ENCODE peak calls at places on chromosomes 5 and 9, in ten cellular contexts. F is non-pigmented ciliary epithelial cell, Q is glutamatergic neuron, J is naive B cell, N is choroid plexus epithelial cell, X is cardiac fibroblast, B is small intestine, T is WTC11, Z is kidney tubule cell, G is SIG-M5. I is an unnamed sample.

GRCh38 chr5:175809531-175810121 is 61.8 kb upstream of the CPLX2 start:
- DNase-seq in Q (no peak), T (no peak), Z (peak), F (peak), N (peak), J (no peak), B (no peak), G (no peak), X (peak), I (no peak)

GRCh38 chr5:142674438-142675210 is 11.3 kb downstream of the FGF1 start:
- DNase-seq in Q (no peak), Z (peak), F (peak), N (peak), T (no peak), G (no peak), X (peak), J (no peak), B (no peak), I (no peak)

GRCh38 chr5:91110709-91111108 is 272.4 kb downstream of the ARRDC3 start:
- DNase-seq in B (no peak), G (no peak), T (no peak), X (no peak), Z (no peak), N (peak), F (no peak), J (no peak), Q (no peak), I (no peak)

GRCh38 chr5:96714951-96715451 is 52.8 kb downstream of the CAST start:
- DNase-seq in N (peak), Q (no peak), X (peak), T (no peak), Z (peak), F (no peak), G (no peak), B (peak), J (peak), I (peak)

GRCh38 chr5:174545926-174546325 is 178.5 kb upstream of the MSX2 start:
- DNase-seq in B (no peak), Z (no peak), Q (no peak), J (no peak), G (no peak), X (no peak), T (no peak), N (no peak), F (no peak), I (no peak)

GRCh38 chr9:35106343-35106730 is 3.4 kb upstream of the STOML2 start:
- DNase-seq in T (no peak), J (no peak), X (no peak), F (no peak), N (no peak), G (no peak), Q (no peak), Z (no peak), B (no peak), I (no peak)

GRCh38 chr9:129109504-129109903 is 1.1 kb downstream of the CRAT start:
- DNase-seq in B (peak), Z (peak), G (peak), X (no peak), N (no peak), F (no peak), Q (peak), T (peak), J (peak), I (peak)

GRCh38 chr9:87292449-87293191 is 205.0 kb upstream of the DAPK1 start:
- DNase-seq in F (no peak), X (no peak), B (no peak), G (no peak), N (peak), Z (no peak), J (no peak), Q (no peak), T (no peak), I (no peak)

GRCh38 chr5:2441496-2442180 is 309.8 kb downstream of the IRX2 start:
- DNase-seq in F (no peak), B (no peak), Q (no peak), N (no peak), Z (no peak), G (no peak), J (no peak), T (no peak), X (no peak), I (no peak)

GRCh38 chr9:69542942-69543704 is 129.0 kb downstream of the APBA1 start:
- DNase-seq in F (no peak), T (peak), J (no peak), N (peak), X (no peak), Q (peak), Z (peak), G (no peak), B (no peak), I (no peak)

GRCh38 chr5:42614509-42614908 is 142.1 kb upstream of the CCDC152 start:
- DNase-seq in B (no peak), G (no peak), X (peak), Q (no peak), Z (peak), N (no peak), F (no peak), T (no peak), J (no peak), I (no peak)

GRCh38 chr5:112923148-112923917 is 1.3 kb upstream of the REEP5 start:
- DNase-seq in F (no peak), Q (no peak), X (no peak), B (peak), T (no peak), G (peak), Z (no peak), N (no peak), J (peak), I (no peak)

GRCh38 chr5:6081727-6082210 is 296.6 kb downstream of the MED10 start:
- DNase-seq in N (peak), J (no peak), G (no peak), B (no peak), F (no peak), X (no peak), Q (no peak), Z (no peak), T (no peak), I (no peak)

GRCh38 chr5:129382921-129383672 is 77.0 kb upstream of the ADAMTS19 start:
- DNase-seq in N (no peak), X (peak), G (no peak), F (peak), T (no peak), J (no peak), Q (no peak), Z (no peak), B (no peak), I (no peak)

GRCh38 chr5:1411099-1411498 is 34.1 kb downstream of the SLC6A3 start:
- DNase-seq in F (no peak), Z (no peak), X (no peak), T (no peak), N (no peak), J (no peak), G (no peak), Q (no peak), B (no peak), I (no peak)

GRCh38 chr5:124057815-124058231 is 545.8 kb downstream of the CSNK1G3 start:
- DNase-seq in Z (no peak), J (no peak), N (no peak), Q (no peak), B (no peak), F (no peak), G (no peak), T (no peak), X (no peak), I (no peak)

GRCh38 chr5:67283275-67283987 is 86.8 kb upstream of the CD180 start:
- DNase-seq in N (no peak), J (no peak), X (peak), G (no peak), F (no peak), T (no peak), Z (no peak), Q (no peak), B (peak), I (no peak)

I was measured in psoas muscle.